ENCODE peak calls at places on chromosome 16, in seven cellular contexts. T, S, L, J, U, O and W are unnamed samples.

GRCh38 chr16:20327444-20328041 is at the start of gene GP2:
- DNase-seq in T (peak), S (no peak), L (no peak), J (peak), U (no peak), O (no peak), W (no peak)

GRCh38 chr16:9099131-9099625 is 7.7 kb downstream of the HAPSTR1 start:
- DNase-seq in T (no peak), S (peak), L (no peak), J (no peak), U (no peak), O (peak), W (peak)

GRCh38 chr16:85471469-85472431 is 141.4 kb upstream of the GSE1 start:
- DNase-seq in T (no peak), S (no peak), L (no peak), J (no peak), U (no peak), O (peak), W (no peak)

GRCh38 chr16:29170393-29171239 is 185.8 kb downstream of the LAT start:
- DNase-seq in T (no peak), S (no peak), L (no peak), J (no peak), U (no peak), O (no peak), W (no peak)

GRCh38 chr16:58493756-58494431 is 6.0 kb upstream of the NDRG4 start:
- DNase-seq in T (no peak), S (no peak), L (no peak), J (no peak), U (no peak), O (no peak), W (no peak)

GRCh38 chr16:68342620-68343019 is 31.8 kb downstream of the PRMT7 start:
- DNase-seq in T (no peak), S (no peak), L (no peak), J (no peak), U (no peak), O (no peak), W (no peak)

GRCh38 chr16:63458842-63459241 is 1422.6 kb upstream of the CDH8 start:
- DNase-seq in T (no peak), S (no peak), L (no peak), J (no peak), U (no peak), O (no peak), W (peak)

GRCh38 chr16:11706180-11706742 is 36.4 kb downstream of the TXNDC11 start:
- DNase-seq in T (no peak), S (peak), L (no peak), J (no peak), U (no peak), O (no peak), W (no peak)

GRCh38 chr16:85369060-85369459 is 244.1 kb upstream of the GSE1 start:
- DNase-seq in T (no peak), S (no peak), L (no peak), J (no peak), U (no peak), O (no peak), W (peak)

GRCh38 chr16:56950881-56951771 is 10.6 kb upstream of the CETP start:
- DNase-seq in T (peak), S (peak), L (peak), J (peak), U (no peak), O (peak), W (peak)

GRCh38 chr16:19926449-19927390 is 42.1 kb upstream of the GPRC5B start:
- DNase-seq in T (peak), S (peak), L (no peak), J (peak), U (no peak), O (no peak), W (peak)

GRCh38 chr16:85428168-85428898 is 184.8 kb upstream of the GSE1 start:
- DNase-seq in T (peak), S (no peak), L (no peak), J (no peak), U (no peak), O (peak), W (no peak)

GRCh38 chr16:1057252-1057932 is 15.2 kb upstream of the SSTR5 start:
- DNase-seq in T (peak), S (no peak), L (no peak), J (peak), U (no peak), O (peak), W (no peak)

GRCh38 chr16:14335297-14335696 is 264.2 kb downstream of the MRTFB start:
- DNase-seq in T (no peak), S (no peak), L (no peak), J (no peak), U (no peak), O (no peak), W (no peak)

GRCh38 chr16:70706948-70707465 is 21.2 kb upstream of the MTSS2 start:
- DNase-seq in T (no peak), S (peak), L (no peak), J (no peak), U (no peak), O (peak), W (peak)

GRCh38 chr16:67481561-67482259 is 753 bp upstream of the ATP6V0D1 start:
- DNase-seq in T (no peak), S (peak), L (no peak), J (no peak), U (no peak), O (peak), W (no peak)

GRCh38 chr16:55701442-55702319 is 45.9 kb downstream of the SLC6A2 start:
- DNase-seq in T (peak), S (peak), L (peak), J (peak), U (no peak), O (peak), W (peak)

GRCh38 chr16:49528035-49528434 is 154.4 kb downstream of the C16orf78 start:
- DNase-seq in T (no peak), S (no peak), L (no peak), J (no peak), U (no peak), O (no peak), W (peak)

GRCh38 chr16:49674255-49674980 is 181.5 kb downstream of the ZNF423 start:
- DNase-seq in T (no peak), S (no peak), L (no peak), J (no peak), U (no peak), O (peak), W (no peak)

GRCh38 chr16:920722-921121 is 50.1 kb downstream of the LMF1 start:
- DNase-seq in T (no peak), S (peak), L (no peak), J (no peak), U (no peak), O (peak), W (peak)

GRCh38 chr16:57822861-57823260 is 20.6 kb upstream of the KIFC3 start:
- DNase-seq in T (no peak), S (no peak), L (no peak), J (no peak), U (no peak), O (peak), W (no peak)

GRCh38 chr16:68070811-68071546 is 14.2 kb upstream of the NFATC3 start:
- DNase-seq in T (no peak), S (no peak), L (no peak), J (no peak), U (no peak), O (no peak), W (no peak)

GRCh38 chr16:71771571-71771970 is 37.1 kb downstream of the AP1G1 start:
- DNase-seq in T (no peak), S (no peak), L (no peak), J (no peak), U (no peak), O (no peak), W (no peak)

GRCh38 chr16:60271382-60272180 is 1537.5 kb upstream of the GOT2 start:
- DNase-seq in T (no peak), S (no peak), L (no peak), J (peak), U (no peak), O (no peak), W (no peak)

GRCh38 chr16:30829130-30830071 is 42.4 kb upstream of the ZNF629 start:
- DNase-seq in T (no peak), S (no peak), L (no peak), J (peak), U (no peak), O (no peak), W (no peak)

GRCh38 chr16:30834130-30834740 is 47.2 kb upstream of the ZNF629 start:
- DNase-seq in T (no peak), S (no peak), L (no peak), J (no peak), U (no peak), O (no peak), W (no peak)

GRCh38 chr16:30830072-30830417 is 43.0 kb upstream of the ZNF629 start:
- DNase-seq in T (no peak), S (no peak), L (no peak), J (no peak), U (no peak), O (no peak), W (no peak)
- H2AK5ac ChIP-seq in T (no peak), S (no peak), L (no peak), J (no peak), U (no peak), O (no peak), W (no peak)

DNA sequence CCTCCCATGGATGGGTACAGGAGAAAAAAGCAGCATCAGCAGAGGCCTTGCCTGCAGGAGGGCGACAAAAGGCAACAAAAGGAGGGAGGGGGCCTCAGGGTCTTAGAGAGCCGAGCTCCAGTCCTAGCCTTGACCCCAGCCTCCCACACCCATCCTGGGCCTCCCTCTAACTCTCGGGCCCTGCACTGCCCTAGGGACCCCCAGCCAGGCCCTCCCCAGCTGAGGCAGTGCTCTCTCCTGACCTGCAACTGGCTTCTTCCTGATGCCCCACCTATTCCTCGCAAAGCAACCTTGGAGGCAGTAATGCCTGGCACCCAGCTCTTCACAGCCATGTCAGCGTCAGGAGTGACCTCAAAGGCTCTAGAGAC is 15.2 kb upstream of the SRRM2 start:
- DNase-seq in T (no peak), S (no peak), L (no peak), J (no peak), U (no peak), O (no peak), W (no peak)
- H2AK5ac ChIP-seq in T (no peak), S (no peak), L (peak), J (no peak), U (no peak), O (no peak), W (no peak)

DNA sequence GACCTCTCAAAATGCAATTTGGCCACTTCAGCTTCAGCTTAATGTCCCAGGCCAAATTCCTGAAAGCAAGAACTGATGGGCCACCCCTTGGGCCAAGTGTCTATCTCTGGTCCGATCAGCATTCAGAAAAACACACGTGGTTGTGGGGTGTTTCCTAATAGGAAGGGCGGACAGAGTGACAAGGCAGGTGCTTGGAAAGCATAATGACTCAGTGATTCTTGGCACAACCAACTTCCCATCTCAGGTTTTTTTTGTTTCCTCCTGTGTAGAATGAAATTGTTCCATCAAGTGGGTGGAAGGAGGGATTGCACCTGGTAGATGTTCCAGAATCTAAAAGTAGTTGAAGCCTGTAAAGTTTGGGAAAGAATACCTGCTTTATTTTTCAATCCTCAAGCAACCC is 155.6 kb downstream of the HS3ST2 start:
- DNase-seq in T (no peak), S (no peak), L (no peak), J (no peak), U (no peak), O (no peak), W (no peak)
- H2AK5ac ChIP-seq in T (no peak), S (no peak), L (no peak), J (no peak), U (no peak), O (no peak), W (no peak)

GRCh38 chr16:89084814-89085612 is 8.6 kb upstream of the ACSF3 start:
- DNase-seq in T (no peak), S (no peak), L (no peak), J (no peak), U (no peak), O (no peak), W (no peak)
- H2AK5ac ChIP-seq in T (no peak), S (no peak), L (no peak), J (no peak), U (no peak), O (no peak), W (no peak)

GRCh38 chr16:46765050-46765449 is 16.9 kb upstream of the MYLK3 start:
- DNase-seq in T (no peak), S (peak), L (no peak), J (no peak), U (no peak), O (no peak), W (peak)
- H2AK5ac ChIP-seq in T (no peak), S (no peak), L (no peak), J (no peak), U (no peak), O (peak), W (no peak)

DNA sequence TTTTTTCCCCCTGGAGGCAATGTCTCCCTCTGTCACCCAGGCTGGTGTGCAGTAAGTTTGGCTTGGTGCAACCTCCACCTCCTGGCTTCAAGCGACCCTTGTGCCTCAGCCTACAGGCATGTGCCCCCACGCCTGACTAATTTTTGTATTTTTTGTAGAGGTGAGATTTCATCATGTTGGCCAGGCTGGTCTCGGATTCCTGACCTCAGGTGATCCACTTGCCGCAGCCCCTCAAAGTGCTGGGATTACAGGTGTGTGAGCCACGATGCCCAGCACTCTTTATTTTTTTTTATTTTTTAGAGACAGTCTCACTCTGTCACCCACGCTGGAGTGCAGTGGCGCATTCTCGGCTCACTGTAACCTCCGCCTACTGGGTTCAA is 113.2 kb downstream of the ABCC6 start:
- DNase-seq in T (no peak), S (no peak), L (no peak), J (no peak), U (no peak), O (no peak), W (no peak)
- H2AK5ac ChIP-seq in T (no peak), S (no peak), L (no peak), J (no peak), U (no peak), O (no peak), W (no peak)

GRCh38 chr16:50765866-50766265 is 24.0 kb downstream of the CYLD start:
- DNase-seq in T (no peak), S (no peak), L (no peak), J (no peak), U (no peak), O (no peak), W (no peak)

GRCh38 chr16:50762241-50762640 is 20.4 kb downstream of the CYLD start:
- DNase-seq in T (no peak), S (peak), L (no peak), J (no peak), U (no peak), O (no peak), W (no peak)

GRCh38 chr16:50763211-50763610 is 21.3 kb downstream of the CYLD start:
- DNase-seq in T (no peak), S (peak), L (no peak), J (no peak), U (no peak), O (no peak), W (peak)

GRCh38 chr16:50765246-50765645 is 23.4 kb downstream of the CYLD start:
- DNase-seq in T (no peak), S (no peak), L (no peak), J (no peak), U (no peak), O (no peak), W (no peak)

DNA sequence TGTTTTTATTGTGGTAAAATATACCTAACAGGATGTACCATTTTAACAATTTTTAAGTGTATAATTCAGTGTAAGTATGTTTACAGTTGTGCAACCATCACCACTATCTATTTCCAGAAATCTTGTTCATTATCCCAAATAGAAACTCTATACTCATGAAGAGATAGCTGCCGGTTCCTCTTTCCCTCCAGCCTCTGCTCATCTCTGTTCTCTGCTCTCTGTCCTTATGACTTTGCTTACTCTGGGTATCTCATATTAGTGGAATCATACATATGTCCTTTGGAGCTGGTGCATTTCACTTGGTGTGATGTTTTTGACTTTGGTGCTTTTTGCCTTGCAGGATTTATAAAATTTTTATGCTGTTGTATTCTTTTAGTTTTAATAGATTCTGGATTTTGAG is 19.4 kb downstream of the CYLD start:
- DNase-seq in T (no peak), S (no peak), L (no peak), J (no peak), U (no peak), O (no peak), W (no peak)
- H2AK5ac ChIP-seq in T (no peak), S (no peak), L (no peak), J (no peak), U (no peak), O (no peak), W (no peak)